ENCODE peak calls at places on chromosomes 4 and X, in four cellular contexts. F is thyroid gland, H is esophagus squamous epithelium, C is astrocyte. W is an unnamed sample.

GRCh38 chr4:1757836-1758235 is 35.3 kb upstream of the FGFR3 start:
- DNase-seq in F (no peak), H (no peak), C (no peak), W (no peak)

GRCh38 chrX:124098089-124098488 is 136.6 kb downstream of the STAG2 start:
- DNase-seq in F (no peak), H (no peak), C (peak; percentile 24), W (no peak)

GRCh38 chr4:72290737-72291136 is 258.9 kb downstream of the NPFFR2 start:
- DNase-seq in F (no peak), H (no peak), C (no peak), W (no peak)

GRCh38 chrX:77275392-77275791 is 171.8 kb upstream of the FGF16 start:
- DNase-seq in F (no peak), H (no peak), C (no peak), W (no peak)

GRCh38 chr4:164212714-164213113 is 541.2 kb upstream of the SMIM31 start:
- DNase-seq in F (no peak), H (no peak), C (no peak), W (no peak)

GRCh38 chr4:26132858-26133257 is 188.0 kb upstream of the RBPJ start:
- DNase-seq in F (no peak), H (no peak), C (no peak), W (no peak)

GRCh38 chr4:83473966-83474365 is 10.9 kb downstream of the ABRAXAS1 start:
- DNase-seq in F (no peak), H (no peak), C (no peak), W (no peak)

GRCh38 chr4:69518102-69518501 is 22.4 kb upstream of the UGT2B4 start:
- DNase-seq in F (no peak), H (no peak), C (no peak), W (no peak)

GRCh38 chr4:65669008-65669971 is 999 bp downstream of the EPHA5 start:
- DNase-seq in F (peak; percentile 43), H (no peak), C (peak; percentile 61), W (no peak)

GRCh38 chr4:71566856-71567255 is 217.0 kb downstream of the GC start:
- DNase-seq in F (no peak), H (no peak), C (no peak), W (no peak)

GRCh38 chrX:153477458-153477857 is 7.1 kb upstream of the HAUS7 start:
- DNase-seq in F (no peak), H (no peak), C (no peak), W (no peak)

GRCh38 chr4:168843635-168844034 is 166.4 kb downstream of the CBR4 start:
- DNase-seq in F (no peak), H (no peak), C (no peak), W (no peak)

GRCh38 chr4:159505275-159505975 is 402.5 kb downstream of the RAPGEF2 start:
- DNase-seq in F (no peak), H (no peak), C (peak; percentile 61), W (no peak)

GRCh38 chr4:186723207-186724047 is at the start of gene FAT1:
- DNase-seq in F (peak; percentile 74), H (no peak), C (peak; percentile 73), W (no peak)

GRCh38 chr4:112170451-112170993 is 25.3 kb downstream of the FAM241A start:
- DNase-seq in F (no peak), H (no peak), C (peak; percentile 68), W (no peak)

GRCh38 chr4:108303488-108304177 is 134.9 kb upstream of the LEF1 start:
- DNase-seq in F (no peak), H (no peak), C (peak; percentile 71), W (no peak)

GRCh38 chrX:68841251-68842049 is 12.6 kb downstream of the EFNB1 start:
- DNase-seq in F (peak; percentile 83), H (no peak), C (no peak), W (no peak)

GRCh38 chrX:140346711-140347110 is 158.2 kb downstream of the SOX3 start:
- DNase-seq in F (no peak), H (no peak), C (peak; percentile 41), W (no peak)

GRCh38 chr4:61204353-61204752 is 4.2 kb downstream of the ADGRL3 start:
- DNase-seq in F (no peak), H (no peak), C (peak; percentile 70), W (no peak)

GRCh38 chr4:145912391-145912790 is 26.2 kb downstream of the ZNF827 start:
- DNase-seq in F (no peak), H (no peak), C (no peak), W (no peak)

GRCh38 chr4:18440527-18441215 is 419.1 kb upstream of the LCORL start:
- DNase-seq in F (no peak), H (no peak), C (no peak), W (no peak)

GRCh38 chr4:85708468-85708867 is 233.5 kb downstream of the ARHGAP24 start:
- DNase-seq in F (no peak), H (no peak), C (no peak), W (no peak)

GRCh38 chr4:1381944-1382541 is 24.2 kb downstream of the NKX1-1 start:
- DNase-seq in F (no peak), H (no peak), C (no peak), W (peak; percentile 66)

GRCh38 chr4:16859031-16859430 is 39.4 kb downstream of the LDB2 start:
- DNase-seq in F (no peak), H (no peak), C (peak; percentile 55), W (no peak)

GRCh38 chr4:64738240-64738639 is 329.0 kb upstream of the TECRL start:
- DNase-seq in F (no peak), H (no peak), C (no peak), W (no peak)

GRCh38 chr4:6361076-6361784 is 91.6 kb downstream of the WFS1 start:
- DNase-seq in F (no peak), H (no peak), C (no peak), W (no peak)

GRCh38 chrX:122565952-122566351 is 618.1 kb upstream of the GRIA3 start:
- DNase-seq in F (no peak), H (no peak), C (peak; percentile 98), W (peak; percentile 67)

GRCh38 chr4:181272427-181272826 is 970.8 kb upstream of the TENM3 start:
- DNase-seq in F (no peak), H (no peak), C (no peak), W (no peak)

GRCh38 chr4:152522245-152522644 is 13.6 kb downstream of the FBXW7 start:
- DNase-seq in F (no peak), H (no peak), C (no peak), W (no peak)

DNA sequence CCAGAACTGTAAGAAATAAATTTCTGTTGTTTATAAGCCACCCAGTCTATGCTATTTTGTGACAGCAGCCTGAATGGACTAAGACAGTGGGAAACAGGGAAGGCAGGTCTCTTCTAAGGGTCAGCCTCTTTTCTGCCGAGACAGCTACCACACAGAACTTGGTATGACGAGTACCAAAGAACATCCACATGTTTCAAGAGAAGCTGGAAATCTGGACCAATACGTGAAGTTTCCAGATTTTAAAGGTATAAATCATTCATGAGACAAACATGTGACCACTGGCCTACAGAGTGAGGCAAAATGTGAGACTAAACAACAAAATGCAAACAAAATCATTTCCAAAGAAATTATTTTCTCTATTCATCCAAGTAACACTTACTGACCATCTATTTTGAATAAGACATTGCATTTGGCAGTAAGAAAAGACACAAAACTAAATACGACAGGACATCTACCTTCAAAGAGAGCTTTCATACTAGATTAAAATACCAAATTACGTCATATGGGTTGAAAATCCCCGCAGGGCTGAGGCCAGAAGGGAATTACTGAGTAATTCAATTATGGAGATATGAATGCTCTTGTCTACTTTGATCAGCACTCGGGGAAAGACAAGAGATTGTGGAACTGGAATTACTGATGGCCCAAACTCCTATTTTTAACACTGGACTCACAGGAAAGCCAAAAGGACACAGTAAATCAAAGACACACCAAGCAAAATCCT is 7.2 kb downstream of the SCARB2 start:
- DNase-seq in F (no peak), H (no peak), C (no peak), W (no peak)
- H3K27ac ChIP-seq in F (peak overlapping the region; percentile 16), H (peak overlapping the region; percentile 1), C (peak overlapping the region; percentile 23), W (no peak overlapping the region)

DNA sequence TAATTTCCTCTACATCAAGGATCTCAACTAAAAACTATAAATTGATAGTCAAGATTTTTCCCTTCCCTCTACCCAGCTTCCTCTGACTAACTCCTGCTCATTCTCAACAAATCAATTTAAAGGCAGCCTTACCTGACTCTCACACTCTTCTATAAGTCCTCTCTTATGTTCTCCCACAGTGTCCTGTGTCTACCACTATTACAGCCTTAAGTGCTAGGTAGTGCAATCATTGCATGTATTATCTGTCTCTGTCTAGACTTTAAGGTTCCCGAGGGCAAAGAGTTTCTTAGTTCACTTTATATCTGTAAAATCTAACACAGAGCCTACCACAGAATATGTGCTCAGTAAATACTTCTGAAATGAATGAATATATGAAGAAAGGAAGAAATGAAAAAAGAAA is 123.7 kb downstream of the BTC start:
- DNase-seq in F (no peak), H (no peak), C (no peak), W (no peak)
- H3K27ac ChIP-seq in F (no peak overlapping the region), H (no peak overlapping the region), C (no peak overlapping the region), W (peak overlapping the region; percentile 9)

GRCh38 chr4:40720351-40720750 is 29.4 kb upstream of the NSUN7 start:
- DNase-seq in F (no peak), H (no peak), C (no peak), W (no peak)

GRCh38 chr4:40721730-40722171 is 28.0 kb upstream of the NSUN7 start:
- DNase-seq in F (no peak), H (no peak), C (peak; percentile 67), W (no peak)

GRCh38 chr4:40719008-40719623 is 30.6 kb upstream of the NSUN7 start:
- DNase-seq in F (peak; percentile 26), H (no peak), C (peak; percentile 47), W (no peak)

GRCh38 chr4:40720931-40721330 is 28.8 kb upstream of the NSUN7 start:
- DNase-seq in F (no peak), H (no peak), C (no peak), W (no peak)

GRCh38 chr4:40718571-40718970 is 31.2 kb upstream of the NSUN7 start:
- DNase-seq in F (peak; percentile 82), H (no peak), C (no peak), W (no peak)
- H3K27ac ChIP-seq in F (peak overlapping the region; percentile 82), H (peak overlapping the region; percentile 52), C (no peak overlapping the region), W (no peak overlapping the region)

GRCh38 chr4:117327491-117327890 is 242.1 kb upstream of the TRAM1L1 start:
- DNase-seq in F (no peak), H (no peak), C (no peak), W (no peak)

GRCh38 chr4:117326091-117326490 is 240.7 kb upstream of the TRAM1L1 start:
- DNase-seq in F (no peak), H (no peak), C (no peak), W (no peak)

GRCh38 chr4:117324851-117325491 is 239.6 kb upstream of the TRAM1L1 start:
- DNase-seq in F (no peak), H (no peak), C (peak; percentile 97), W (no peak)
- H3K27ac ChIP-seq in F (no peak overlapping the region), H (no peak overlapping the region), C (peak overlapping the region; percentile 93), W (peak overlapping the region; percentile 61)